ENCODE peak calls at places on chromosome 4, in nine cellular contexts. O, H, B, P, Z, S, U, D and Q are unnamed samples.
A peak's percentile ranks its signal among the peaks of the same experiment; 100 is the strongest.

GRCh38 chr4:2937146-2937857 is 25.9 kb downstream of the NOP14 start:
- DNase-seq in O (peak; percentile 56), H (peak; percentile 87), B (no peak), P (no peak), Z (no peak), S (no peak), U (peak; percentile 53), D (no peak), Q (no peak)

GRCh38 chr4:170090667-170091052 is 904 bp upstream of the AADAT start:
- DNase-seq in O (no peak), H (no peak), B (no peak), P (peak; percentile 12), Z (no peak), S (peak; percentile 3), U (no peak), D (no peak), Q (no peak)

GRCh38 chr4:164683040-164683439 is 70.9 kb upstream of the SMIM31 start:
- DNase-seq in O (no peak), H (no peak), B (no peak), P (no peak), Z (no peak), S (no peak), U (no peak), D (no peak), Q (no peak)

GRCh38 chr4:40238700-40239548 is 42.1 kb downstream of the RHOH start:
- DNase-seq in O (no peak), H (no peak), B (no peak), P (no peak), Z (no peak), S (no peak), U (no peak), D (no peak), Q (peak; percentile 59)

GRCh38 chr4:176999943-177000543 is 207.3 kb upstream of the VEGFC start:
- DNase-seq in O (no peak), H (no peak), B (no peak), P (no peak), Z (no peak), S (no peak), U (no peak), D (no peak), Q (no peak)

GRCh38 chr4:155529197-155529596 is 137.5 kb upstream of the GUCY1A1 start:
- DNase-seq in O (no peak), H (no peak), B (no peak), P (peak; percentile 48), Z (no peak), S (peak; percentile 12), U (peak; percentile 69), D (peak; percentile 41), Q (peak; percentile 31)

GRCh38 chr4:165709973-165710526 is 163.0 kb upstream of the TLL1 start:
- DNase-seq in O (no peak), H (no peak), B (no peak), P (no peak), Z (no peak), S (no peak), U (no peak), D (no peak), Q (no peak)

GRCh38 chr4:116358633-116359222 is 726.6 kb downstream of the TRAM1L1 start:
- DNase-seq in O (no peak), H (peak; percentile 41), B (peak; percentile 21), P (peak; percentile 49), Z (peak; percentile 36), S (peak; percentile 20), U (peak; percentile 71), D (peak; percentile 72), Q (peak; percentile 61)

GRCh38 chr4:128579454-128579853 is 230.0 kb upstream of the JADE1 start:
- DNase-seq in O (no peak), H (no peak), B (no peak), P (no peak), Z (no peak), S (no peak), U (peak; percentile 56), D (no peak), Q (no peak)

GRCh38 chr4:80926446-80926845 is 104.1 kb upstream of the BMP3 start:
- DNase-seq in O (no peak), H (no peak), B (no peak), P (no peak), Z (no peak), S (no peak), U (peak; percentile 15), D (no peak), Q (no peak)

GRCh38 chr4:148068065-148068911 is 336.4 kb downstream of the ARHGAP10 start:
- DNase-seq in O (no peak), H (no peak), B (no peak), P (no peak), Z (no peak), S (no peak), U (no peak), D (no peak), Q (no peak)

GRCh38 chr4:8794491-8794890 is 77.1 kb downstream of the HMX1 start:
- DNase-seq in O (no peak), H (no peak), B (no peak), P (no peak), Z (no peak), S (no peak), U (no peak), D (no peak), Q (no peak)

GRCh38 chr4:16418814-16419213 is 192.5 kb upstream of the TAPT1 start:
- DNase-seq in O (no peak), H (no peak), B (peak; percentile 34), P (peak; percentile 6), Z (no peak), S (no peak), U (peak; percentile 87), D (no peak), Q (no peak)

GRCh38 chr4:85149656-85150055 is 183.2 kb upstream of the WDFY3 start:
- DNase-seq in O (no peak), H (no peak), B (no peak), P (peak; percentile 27), Z (no peak), S (no peak), U (peak; percentile 88), D (no peak), Q (no peak)

GRCh38 chr4:85152490-85152889 is 186.0 kb upstream of the WDFY3 start:
- DNase-seq in O (no peak), H (no peak), B (no peak), P (no peak), Z (no peak), S (no peak), U (no peak), D (no peak), Q (no peak)

GRCh38 chr4:85151349-85151748 is 184.9 kb upstream of the WDFY3 start:
- DNase-seq in O (no peak), H (no peak), B (no peak), P (no peak), Z (no peak), S (no peak), U (no peak), D (no peak), Q (no peak)

GRCh38 chr4:85151786-85152185 is 185.3 kb upstream of the WDFY3 start:
- DNase-seq in O (no peak), H (no peak), B (no peak), P (no peak), Z (no peak), S (no peak), U (no peak), D (no peak), Q (no peak)

GRCh38 chr4:85147481-85148076 is 181.1 kb upstream of the WDFY3 start:
- DNase-seq in O (no peak), H (peak; percentile 50), B (peak; percentile 65), P (peak; percentile 73), Z (peak; percentile 23), S (peak; percentile 43), U (peak; percentile 78), D (peak; percentile 69), Q (peak; percentile 32)
- H3K4me3 ChIP-seq in O (no peak overlapping the region), H (no peak overlapping the region), B (peak overlapping the region; percentile 31), P (no peak overlapping the region), Z (no peak overlapping the region), S (no peak overlapping the region), U (no peak overlapping the region), D (no peak overlapping the region), Q (no peak overlapping the region)

DNA sequence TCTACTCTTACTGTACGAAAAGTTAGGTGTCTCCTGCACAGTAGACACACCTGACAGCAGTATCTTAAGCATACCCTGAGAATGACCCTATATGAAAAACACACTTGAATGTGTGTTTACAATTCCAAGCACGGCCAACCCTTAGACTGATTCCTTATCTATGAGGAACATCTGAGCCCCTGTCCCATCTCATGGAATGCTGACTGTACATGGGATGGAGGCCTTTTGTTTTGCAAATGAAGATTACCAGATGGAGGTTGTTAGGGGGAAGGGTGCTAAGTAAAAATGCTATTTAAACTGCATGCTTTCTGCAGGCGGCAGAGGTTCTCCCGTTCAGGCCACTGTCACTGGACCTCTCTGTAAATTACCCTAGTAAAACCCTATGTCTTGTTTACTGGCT is 2.2 kb downstream of the PAQR3 start:
- DNase-seq in O (no peak), H (no peak), B (no peak), P (no peak), Z (no peak), S (no peak), U (no peak), D (no peak), Q (no peak)
- H3K4me3 ChIP-seq in O (no peak overlapping the region), H (no peak overlapping the region), B (no peak overlapping the region), P (no peak overlapping the region), Z (no peak overlapping the region), S (no peak overlapping the region), U (no peak overlapping the region), D (no peak overlapping the region), Q (no peak overlapping the region)

DNA sequence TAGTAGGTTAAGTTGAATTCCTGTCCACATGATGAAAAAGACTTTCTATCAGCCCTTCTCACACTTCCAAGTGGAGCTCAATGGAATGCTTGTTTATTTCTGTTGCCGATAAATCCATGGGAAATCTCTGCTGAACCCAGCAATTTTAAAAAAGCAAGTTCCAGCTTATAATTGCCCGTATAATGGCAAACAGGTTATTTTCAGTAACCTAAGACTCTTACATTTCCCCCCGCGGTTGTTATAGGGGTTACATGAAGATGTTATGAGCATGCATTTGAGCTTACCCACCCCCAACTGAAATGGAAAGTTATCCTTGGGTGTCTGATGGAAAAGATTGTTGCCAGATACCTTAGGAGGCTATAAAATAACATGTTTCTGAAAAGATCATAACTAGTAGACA is 136.2 kb downstream of the PALLD start:
- DNase-seq in O (no peak), H (no peak), B (no peak), P (no peak), Z (no peak), S (no peak), U (no peak), D (no peak), Q (no peak)
- H3K4me3 ChIP-seq in O (peak overlapping the region; percentile 58), H (peak overlapping the region; percentile 10), B (peak overlapping the region; percentile 68), P (peak overlapping the region; percentile 68), Z (peak overlapping the region; percentile 73), S (peak overlapping the region; percentile 66), U (no peak overlapping the region), D (peak overlapping the region; percentile 77), Q (no peak overlapping the region)

DNA sequence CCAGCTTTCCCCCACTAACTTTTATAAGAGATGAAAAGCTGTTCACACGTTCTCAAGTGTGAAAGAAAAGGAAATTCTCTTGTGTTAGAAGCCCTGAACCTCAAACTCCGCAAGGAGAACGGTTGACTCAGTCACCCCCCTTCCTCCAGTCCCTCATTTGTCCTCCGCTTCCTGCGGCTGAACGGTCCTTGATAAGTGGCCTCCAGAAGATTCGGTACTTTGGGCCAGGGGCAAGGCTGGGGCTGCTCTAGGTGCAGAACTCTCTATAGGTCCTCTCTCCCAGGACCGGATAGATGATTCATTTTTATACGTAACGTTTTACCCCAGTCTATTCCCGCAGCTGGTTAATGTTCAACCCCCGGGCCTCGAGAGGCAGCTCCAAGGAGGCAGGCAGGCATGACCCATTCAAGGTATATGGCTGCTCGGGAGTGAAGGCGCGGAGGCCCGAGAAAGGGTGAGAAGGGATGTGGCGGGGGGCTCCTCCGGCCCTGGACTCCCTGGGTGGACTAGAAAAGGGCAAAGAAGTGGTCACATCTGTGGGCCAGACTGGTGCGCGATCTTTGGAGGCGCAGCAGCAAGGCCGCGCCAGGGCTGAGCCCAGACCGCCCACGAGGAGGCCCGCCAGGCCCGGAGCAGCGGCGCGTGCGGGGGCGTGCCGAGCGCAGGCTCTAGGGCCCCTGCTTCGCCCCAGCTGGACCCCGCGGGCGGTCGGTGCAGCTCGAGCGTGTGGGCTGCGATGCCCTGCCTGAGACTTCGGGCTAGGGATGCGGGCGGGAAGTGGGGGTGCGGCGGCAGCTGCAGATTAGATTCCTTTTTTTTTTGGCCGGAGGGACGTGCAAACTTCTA is 11.7 kb downstream of the PITX2 start:
- DNase-seq in O (no peak), H (no peak), B (no peak), P (no peak), Z (peak; percentile 20), S (no peak), U (no peak), D (no peak), Q (no peak)
- H3K4me3 ChIP-seq in O (no peak overlapping the region), H (no peak overlapping the region), B (no peak overlapping the region), P (peak overlapping the region; percentile 38), Z (no peak overlapping the region), S (peak overlapping the region; percentile 24), U (peak overlapping the region; percentile 17), D (no peak overlapping the region), Q (no peak overlapping the region)